ENCODE peak calls at places on chromosomes 16 and 17, in six cellular contexts. U, G, M, C, Q and F are unnamed samples. For H3K4me1, the result is how much of the 10 kb centered on the place peaks cover.

GRCh38 chr17:72388765-72389473 is 268.1 kb downstream of the SOX9 start:
- DNase-seq in U (peak), G (peak), M (no peak), C (no peak), Q (peak), F (no peak)

GRCh38 chr17:42441717-42442565 is 16.7 kb upstream of the ATP6V0A1 start:
- DNase-seq in U (no peak), G (no peak), M (peak), C (peak), Q (no peak), F (peak)

GRCh38 chr17:51640108-51640622 is 379.8 kb downstream of the UTP18 start:
- DNase-seq in U (peak), G (no peak), M (peak), C (no peak), Q (peak), F (no peak)

GRCh38 chr17:2347805-2348685 is 10.7 kb downstream of the SGSM2 start:
- DNase-seq in U (peak), G (peak), M (peak), C (peak), Q (no peak), F (no peak)

GRCh38 chr16:27174007-27174406 is 29.3 kb upstream of the KDM8 start:
- DNase-seq in U (no peak), G (no peak), M (no peak), C (no peak), Q (peak), F (peak)

GRCh38 chr17:28071891-28072606 is 29.6 kb downstream of the NLK start:
- DNase-seq in U (no peak), G (no peak), M (no peak), C (no peak), Q (peak), F (no peak)

GRCh38 chr17:1398900-1399299 is 1.1 kb downstream of the YWHAE start:
- DNase-seq in U (peak), G (peak), M (peak), C (peak), Q (peak), F (no peak)

GRCh38 chr16:57992084-57992483 is 8.4 kb downstream of the ZNF319 start:
- DNase-seq in U (no peak), G (no peak), M (no peak), C (peak), Q (no peak), F (no peak)

GRCh38 chr16:47826070-47826469 is 329.7 kb downstream of the ABCC12 start:
- DNase-seq in U (no peak), G (no peak), M (no peak), C (no peak), Q (no peak), F (no peak)

GRCh38 chr17:43028221-43028861 is 3.3 kb downstream of the RND2 start:
- DNase-seq in U (no peak), G (no peak), M (no peak), C (no peak), Q (no peak), F (no peak)

GRCh38 chr16:28494141-28494851 is at the start of gene APOBR:
- DNase-seq in U (no peak), G (no peak), M (no peak), C (no peak), Q (peak), F (peak)

GRCh38 chr16:89073346-89074221 is 20.1 kb upstream of the ACSF3 start:
- DNase-seq in U (no peak), G (no peak), M (no peak), C (no peak), Q (no peak), F (no peak)

GRCh38 chr16:24152826-24153225 is 103.3 kb upstream of the CACNG3 start:
- DNase-seq in U (no peak), G (no peak), M (no peak), C (peak), Q (no peak), F (no peak)

GRCh38 chr16:3058173-3059030 is 7.0 kb upstream of the IL32 start:
- DNase-seq in U (peak), G (peak), M (peak), C (peak), Q (peak), F (peak)

GRCh38 chr17:78780335-78780734 is 1.7 kb downstream of the CYTH1 start:
- DNase-seq in U (no peak), G (no peak), M (no peak), C (no peak), Q (peak), F (no peak)

GRCh38 chr17:55210292-55210691 is 54.5 kb upstream of the HLF start:
- DNase-seq in U (no peak), G (no peak), M (no peak), C (no peak), Q (no peak), F (no peak)

GRCh38 chr17:55693244-55694216 is 29.1 kb downstream of the TMEM100 start:
- DNase-seq in U (no peak), G (peak), M (no peak), C (peak), Q (no peak), F (no peak)

GRCh38 chr17:49390548-49391324 is 23.9 kb downstream of the PHB1 start:
- DNase-seq in U (no peak), G (no peak), M (no peak), C (no peak), Q (peak), F (no peak)

GRCh38 chr17:71866095-71866494 is 254.7 kb upstream of the SOX9 start:
- DNase-seq in U (no peak), G (no peak), M (no peak), C (no peak), Q (no peak), F (no peak)

GRCh38 chr17:66373944-66374817 is 71.8 kb downstream of the PRKCA start:
- DNase-seq in U (no peak), G (peak), M (peak), C (peak), Q (no peak), F (peak)

GRCh38 chr16:1098266-1098991 is 2.4 kb upstream of the C1QTNF8 start:
- DNase-seq in U (no peak), G (no peak), M (peak), C (no peak), Q (no peak), F (no peak)

GRCh38 chr17:63150994-63151464 is 185.0 kb downstream of the TANC2 start:
- DNase-seq in U (no peak), G (peak), M (peak), C (peak), Q (no peak), F (no peak)

GRCh38 chr16:54361813-54362212 is 75.2 kb upstream of the IRX3 start:
- DNase-seq in U (peak), G (peak), M (peak), C (no peak), Q (no peak), F (no peak)

GRCh38 chr17:82859431-82860403 is 19.9 kb upstream of the ZNF750 start:
- DNase-seq in U (peak), G (peak), M (peak), C (peak), Q (peak), F (peak)

GRCh38 chr17:62755139-62755851 is 52.8 kb downstream of the MARCHF10 start:
- DNase-seq in U (peak), G (peak), M (no peak), C (peak), Q (no peak), F (no peak)

GRCh38 chr16:65202461-65202860 is 80.6 kb upstream of the CDH11 start:
- DNase-seq in U (no peak), G (no peak), M (no peak), C (no peak), Q (no peak), F (no peak)

GRCh38 chr17:32802306-32802705 is 74.6 kb downstream of the MYO1D start:
- DNase-seq in U (no peak), G (no peak), M (no peak), C (no peak), Q (no peak), F (no peak)

GRCh38 chr17:67491009-67491677 is 114.1 kb downstream of the PITPNC1 start:
- DNase-seq in U (peak), G (peak), M (peak), C (peak), Q (no peak), F (no peak)
- H3K4me3 ChIP-seq in U (peak), G (no peak), M (no peak), C (no peak), Q (no peak), F (no peak)

GRCh38 chr17:76997981-76998531 is 129.9 kb downstream of the MGAT5B start:
- DNase-seq in U (no peak), G (no peak), M (no peak), C (no peak), Q (peak), F (peak)

GRCh38 chr17:76994237-76994637 is 126.0 kb downstream of the MGAT5B start:
- DNase-seq in U (peak), G (no peak), M (peak), C (no peak), Q (no peak), F (no peak)

GRCh38 chr17:76995352-76996105 is 127.3 kb downstream of the MGAT5B start:
- DNase-seq in U (no peak), G (no peak), M (peak), C (no peak), Q (peak), F (no peak)

GRCh38 chr17:76998839-76999238 is 130.6 kb downstream of the MGAT5B start:
- DNase-seq in U (no peak), G (no peak), M (no peak), C (no peak), Q (no peak), F (no peak)

DNA sequence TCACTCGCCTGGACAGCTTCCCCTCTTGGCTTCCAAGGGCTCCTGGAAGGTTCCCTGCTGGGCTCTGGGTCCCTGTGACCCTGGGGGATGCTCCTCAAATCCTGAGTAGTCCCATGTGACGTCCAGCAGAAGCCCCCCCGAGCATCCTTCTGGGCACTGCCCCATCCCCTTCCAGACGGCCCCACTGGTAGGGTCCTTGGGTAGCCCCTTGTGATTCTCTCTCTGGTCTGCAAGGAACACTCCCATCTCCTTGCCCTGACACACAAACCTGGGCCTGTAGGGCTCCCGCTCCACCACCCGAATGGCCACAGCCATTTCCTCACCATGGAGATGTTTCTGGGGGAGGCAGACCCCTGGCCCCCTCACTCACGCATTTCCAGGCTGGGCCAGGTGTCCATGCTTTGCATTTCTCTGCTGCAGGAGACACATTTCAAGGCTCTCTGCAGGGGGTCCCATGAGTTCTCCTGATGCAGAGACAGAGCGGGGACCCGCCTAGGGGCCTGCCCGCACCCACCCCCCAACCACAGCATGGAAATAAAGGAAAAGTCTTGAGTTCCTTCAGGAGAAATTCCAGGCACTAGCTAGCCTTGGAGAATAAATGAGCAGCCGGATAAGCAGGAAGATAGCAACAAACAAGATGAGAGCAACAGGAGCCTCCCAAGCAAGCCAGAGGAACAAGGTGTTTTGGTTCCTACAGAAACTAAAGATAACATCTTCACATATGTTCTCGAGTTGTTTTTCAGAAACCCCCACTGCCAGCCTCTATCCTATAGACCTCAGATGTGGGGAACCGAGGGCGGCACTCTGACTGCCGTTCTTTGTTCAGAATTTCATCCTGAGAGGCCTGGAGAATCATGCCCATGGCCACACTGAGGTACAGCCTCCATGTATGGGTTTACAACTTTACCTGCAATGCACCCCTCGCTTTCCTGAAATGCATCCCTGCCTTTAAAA is 128.8 kb downstream of the MGAT5B start:
- DNase-seq in U (no peak), G (no peak), M (no peak), C (no peak), Q (peak), F (no peak)
- H3K4me1 ChIP-seq in U (under half), G (under half), M (half or more), C (under half), Q (half or more), F (half or more)

GRCh38 chr17:52923658-52924057 is 765.1 kb upstream of the CA10 start:
- DNase-seq in U (no peak), G (no peak), M (no peak), C (no peak), Q (no peak), F (no peak)
- H3K27ac ChIP-seq in U (no peak), G (no peak), M (no peak), C (no peak), Q (no peak), F (no peak)

DNA sequence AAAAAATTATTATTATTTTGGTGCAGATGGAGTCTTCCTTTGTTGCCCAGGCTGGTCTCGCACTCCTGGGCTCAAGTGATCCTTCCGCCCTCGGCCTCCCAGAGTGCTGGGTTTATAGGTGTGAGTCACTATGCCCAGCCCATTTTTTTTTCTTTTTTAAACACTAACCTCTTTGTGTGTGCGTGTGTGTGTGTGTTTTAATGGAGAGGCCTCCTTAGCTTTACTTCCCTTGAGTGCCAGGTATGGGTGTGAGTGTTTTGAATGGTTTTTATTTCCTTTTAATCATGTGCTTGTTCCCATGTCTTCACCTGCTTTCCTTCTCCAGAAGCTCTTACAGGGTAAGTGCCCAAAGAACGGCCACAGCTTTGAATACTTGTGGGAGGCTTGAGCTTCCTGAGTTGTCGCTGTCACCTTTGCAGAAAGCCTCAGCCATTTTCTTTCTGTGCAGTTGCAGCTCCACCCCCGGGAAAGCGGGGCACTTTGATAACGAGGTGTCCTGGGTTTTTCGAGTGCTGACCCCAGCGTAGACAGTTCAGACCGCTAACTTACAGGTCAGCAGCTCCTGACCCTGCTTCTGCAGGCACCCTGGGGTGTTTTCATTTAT is 22.6 kb downstream of the AKAP1 start:
- DNase-seq in U (peak), G (no peak), M (peak), C (peak), Q (no peak), F (no peak)
- H3K4me3 ChIP-seq in U (no peak), G (no peak), M (no peak), C (no peak), Q (no peak), F (no peak)

GRCh38 chr17:69533481-69534234 is 119.2 kb downstream of the MAP2K6 start:
- DNase-seq in U (no peak), G (no peak), M (no peak), C (no peak), Q (no peak), F (no peak)
- H3K4me1 ChIP-seq in U (under half), G (under half), M (under half), C (under half), Q (under half), F (under half)